ENCODE peak calls at places on chromosomes 16 and 17, in five cellular contexts. N is AG09309, M is psoas muscle, T is epithelial cell of esophagus, H is A549. L is an unnamed sample.

GRCh38 chr17:9668532-9668931 is 23.2 kb downstream of the USP43 start:
- DNase-seq in N (no peak), M (no peak), T (peak; percentile 93), H (no peak), L (no peak)

GRCh38 chr17:7883781-7884386 is 4.7 kb upstream of the CHD3 start:
- DNase-seq in N (no peak), M (no peak), T (no peak), H (peak; percentile 66), L (peak; percentile 64)

GRCh38 chr17:42553866-42554249 is 1.1 kb downstream of the HSD17B1 start:
- DNase-seq in N (no peak), M (peak; percentile 58), T (peak; percentile 67), H (no peak), L (no peak)

GRCh38 chr16:1906052-1906845 is 12.0 kb downstream of the HS3ST6 start:
- DNase-seq in N (no peak), M (no peak), T (no peak), H (no peak), L (no peak)

GRCh38 chr17:55158439-55158838 is 106.3 kb upstream of the HLF start:
- DNase-seq in N (no peak), M (no peak), T (peak; percentile 61), H (peak; percentile 10), L (no peak)

GRCh38 chr16:51971184-51971583 is 575.8 kb downstream of the TOX3 start:
- DNase-seq in N (no peak), M (no peak), T (peak; percentile 63), H (peak; percentile 20), L (peak; percentile 24)

GRCh38 chr17:83181991-83182619 is 102.7 kb downstream of the METRNL start:
- DNase-seq in N (no peak), M (no peak), T (no peak), H (no peak), L (no peak)

GRCh38 chr16:82936941-82937551 is 310.3 kb downstream of the CDH13 start:
- DNase-seq in N (no peak), M (no peak), T (peak; percentile 75), H (no peak), L (peak; percentile 48)

GRCh38 chr17:8857919-8858318 is 9.6 kb downstream of the PIK3R6 start:
- DNase-seq in N (peak; percentile 60), M (no peak), T (peak; percentile 43), H (no peak), L (peak; percentile 18)

GRCh38 chr17:78276499-78276898 is 45.1 kb downstream of the TMEM235 start:
- DNase-seq in N (no peak), M (no peak), T (no peak), H (no peak), L (no peak)

GRCh38 chr16:56988948-56989945 is at the start of gene NLRC5:
- DNase-seq in N (no peak), M (peak; percentile 88), T (peak; percentile 81), H (peak; percentile 62), L (peak; percentile 81)

GRCh38 chr16:51431517-51432241 is 280.6 kb upstream of the SALL1 start:
- DNase-seq in N (peak; percentile 95), M (no peak), T (peak; percentile 94), H (peak; percentile 30), L (peak; percentile 96)

GRCh38 chr16:79607587-79607986 is 7.0 kb upstream of the MAF start:
- DNase-seq in N (peak; percentile 29), M (no peak), T (peak; percentile 81), H (peak; percentile 21), L (peak; percentile 27)

GRCh38 chr16:30660424-30661251 is 2.4 kb downstream of the FBRS start:
- DNase-seq in N (no peak), M (no peak), T (peak; percentile 49), H (no peak), L (no peak)

GRCh38 chr17:59456923-59457615 is 108.3 kb upstream of the DHX40 start:
- DNase-seq in N (no peak), M (no peak), T (no peak), H (no peak), L (no peak)

GRCh38 chr17:75881678-75882454 is 3.5 kb upstream of the TRIM47 start:
- DNase-seq in N (no peak), M (no peak), T (no peak), H (no peak), L (no peak)

GRCh38 chr16:27595461-27595860 is 45.5 kb downstream of the KATNIP start:
- DNase-seq in N (no peak), M (no peak), T (no peak), H (no peak), L (no peak)

GRCh38 chr17:78736526-78737079 is 45.5 kb downstream of the CYTH1 start:
- DNase-seq in N (no peak), M (peak; percentile 80), T (peak; percentile 97), H (peak; percentile 92), L (peak; percentile 57)

GRCh38 chr17:45256114-45256966 is 5.6 kb downstream of the SPATA32 start:
- DNase-seq in N (no peak), M (no peak), T (no peak), H (no peak), L (no peak)

GRCh38 chr17:1535737-1536136 is 19.3 kb upstream of the INPP5K start:
- DNase-seq in N (no peak), M (no peak), T (no peak), H (no peak), L (no peak)

GRCh38 chr17:1533649-1534325 is 17.4 kb upstream of the INPP5K start:
- DNase-seq in N (no peak), M (no peak), T (no peak), H (no peak), L (no peak)

GRCh38 chr17:1529863-1530262 is 13.5 kb upstream of the INPP5K start:
- DNase-seq in N (no peak), M (no peak), T (no peak), H (no peak), L (peak; percentile 11)

DNA sequence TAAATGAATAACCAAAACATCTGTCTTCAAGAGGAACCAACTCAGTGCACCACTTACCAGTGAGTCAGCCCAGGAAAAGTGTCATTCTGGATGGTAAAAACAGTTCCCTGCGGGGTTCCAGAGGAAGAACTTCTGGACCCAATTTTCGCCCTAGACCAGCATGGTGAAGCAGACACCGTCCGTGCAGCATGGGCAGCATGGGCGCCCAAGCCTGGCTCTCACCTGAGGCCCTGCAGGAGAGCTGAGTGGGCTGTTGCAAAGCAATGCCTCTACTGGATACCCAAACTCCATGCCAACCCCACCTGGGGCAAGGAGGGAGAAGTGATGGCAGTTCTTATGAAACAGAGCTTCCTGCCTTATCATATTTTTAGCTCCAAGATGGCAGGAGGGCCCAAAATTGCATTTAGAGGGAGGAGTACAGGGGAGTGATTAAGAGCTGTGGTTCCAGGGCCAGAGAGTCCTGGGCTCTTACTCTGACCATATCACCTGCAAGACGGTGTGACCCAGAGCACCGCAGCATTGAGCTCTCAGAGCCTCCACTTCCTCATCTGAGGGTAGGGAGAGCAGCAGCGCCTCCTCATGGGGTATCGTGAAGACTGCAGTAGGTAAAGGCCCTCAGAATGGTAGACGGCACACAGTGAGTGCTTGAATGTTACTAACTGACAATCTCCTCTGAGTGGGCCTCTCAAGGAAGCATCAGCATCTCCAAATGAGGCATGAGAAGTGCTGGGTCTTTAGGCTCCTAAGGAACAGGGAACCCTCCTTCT is 16.6 kb upstream of the INPP5K start:
- DNase-seq in N (no peak), M (peak; percentile 64), T (peak; percentile 30), H (peak; percentile 62), L (no peak)
- TF ChIP-seq CTCF in N (peak; percentile 22), M (peak; percentile 40), T (peak; percentile 30), H (peak; percentile 25), L (no peak)

GRCh38 chr17:15910791-15911190 is 34.1 kb upstream of the ADORA2B start:
- DNase-seq in N (no peak), M (no peak), T (peak; percentile 76), H (no peak), L (no peak)
- H3K4me3 ChIP-seq in N (no peak overlapping the region), M (no peak overlapping the region), T (no peak overlapping the region), H (no peak overlapping the region), L (no peak overlapping the region)

DNA sequence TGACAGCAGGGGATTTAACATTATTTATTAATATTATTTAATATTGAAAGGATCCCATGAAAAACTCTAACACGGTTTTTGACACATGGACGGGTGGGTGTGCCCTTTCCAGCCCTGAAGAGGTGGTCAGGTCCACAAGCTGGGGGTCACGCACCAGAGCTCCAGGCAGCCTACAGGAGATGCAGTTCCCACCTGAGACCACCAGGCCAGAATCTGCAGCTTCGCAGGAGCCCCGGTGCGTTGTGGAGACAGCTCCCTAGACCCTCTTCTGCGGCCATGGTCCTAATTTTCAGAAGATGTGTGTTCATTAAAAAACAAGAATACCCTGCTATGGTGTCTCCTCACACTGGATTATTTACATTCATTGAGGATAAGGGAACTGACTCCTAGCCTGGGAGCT is 331.1 kb downstream of the C16orf95 start:
- DNase-seq in N (no peak), M (no peak), T (no peak), H (no peak), L (no peak)
- TF ChIP-seq CTCF in N (no peak), M (no peak), T (no peak), H (no peak), L (peak; percentile 18)

GRCh38 chr17:2373179-2373578 is 27.7 kb downstream of the MNT start:
- DNase-seq in N (no peak), M (no peak), T (no peak), H (no peak), L (no peak)
- H3K4me3 ChIP-seq in N (no peak overlapping the region), M (no peak overlapping the region), T (no peak overlapping the region), H (no peak overlapping the region), L (no peak overlapping the region)

GRCh38 chr17:15231851-15232516 is 33.1 kb downstream of the PMP22 start:
- DNase-seq in N (no peak), M (no peak), T (no peak), H (no peak), L (no peak)

GRCh38 chr17:15232517-15232915 is 32.6 kb downstream of the PMP22 start:
- DNase-seq in N (no peak), M (peak; percentile 59), T (peak; percentile 12), H (no peak), L (no peak)

GRCh38 chr17:15233971-15234370 is 31.2 kb downstream of the PMP22 start:
- DNase-seq in N (no peak), M (no peak), T (no peak), H (no peak), L (no peak)

GRCh38 chr17:15230866-15231265 is 34.3 kb downstream of the PMP22 start:
- DNase-seq in N (no peak), M (peak; percentile 53), T (no peak), H (no peak), L (no peak)

DNA sequence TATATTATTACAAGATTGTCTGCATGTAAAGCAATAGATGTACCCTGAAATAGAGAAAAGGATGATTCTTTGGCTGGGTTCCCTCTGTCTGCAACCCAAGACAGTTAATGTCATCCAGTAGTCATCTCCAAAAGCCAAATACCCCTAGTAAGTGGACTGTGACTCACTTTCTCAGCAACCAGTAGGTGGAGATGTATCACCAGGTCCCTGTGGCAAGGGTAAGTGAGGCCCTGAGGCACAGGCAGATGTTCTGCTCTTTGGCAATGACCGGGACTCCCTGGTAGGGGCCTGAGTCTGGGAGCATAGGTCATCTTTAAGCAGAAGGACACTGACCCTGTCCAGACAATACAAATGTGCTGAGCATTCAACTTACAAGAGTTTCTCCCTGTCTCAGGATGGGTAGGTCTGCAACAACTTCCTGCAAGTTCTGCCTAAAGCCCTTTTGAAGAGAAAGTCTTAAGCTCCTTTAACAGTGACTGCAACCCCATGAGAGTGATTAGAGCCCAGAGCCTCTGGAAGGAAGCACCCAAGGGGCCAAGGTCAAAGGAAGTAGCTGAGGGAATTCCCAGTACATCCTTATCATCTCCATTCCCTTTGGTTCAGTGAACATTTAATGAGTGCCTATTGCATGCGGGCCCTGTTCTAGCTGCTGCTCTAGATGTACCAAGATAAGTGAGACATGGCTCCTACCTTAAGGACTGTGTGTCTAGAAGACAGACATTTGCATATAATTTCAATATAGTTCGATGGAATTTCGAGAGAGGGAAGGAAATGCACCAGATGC is 31.9 kb downstream of the PMP22 start:
- DNase-seq in N (no peak), M (peak; percentile 50), T (peak; percentile 40), H (peak; percentile 57), L (peak; percentile 50)
- TF ChIP-seq CTCF in N (peak; percentile 67), M (peak; percentile 46), T (peak; percentile 8), H (peak; percentile 53), L (peak; percentile 47)

GRCh38 chr16:49952386-49952785 is 72.6 kb upstream of the CNEP1R1 start:
- DNase-seq in N (no peak), M (no peak), T (peak; percentile 24), H (peak; percentile 16), L (no peak)
- H3K4me3 ChIP-seq in N (no peak overlapping the region), M (no peak overlapping the region), T (no peak overlapping the region), H (no peak overlapping the region), L (no peak overlapping the region)